ENCODE peak calls at places on chromosome 10, in four cellular contexts. P is WTC11; X is BE2C; Z is CD4-positive, alpha-beta T cell. D is an unnamed sample.

GRCh38 chr10:8418631-8419030 is 364.1 kb downstream of the GATA3 start:
- DNase-seq in X (no peak), P (no peak), Z (no peak), D (no peak)

GRCh38 chr10:119502214-119502613 is 40.3 kb downstream of the RGS10 start:
- DNase-seq in P (no peak), X (no peak), Z (peak), D (peak)

GRCh38 chr10:85280014-85280413 is 951.6 kb downstream of the CCSER2 start:
- DNase-seq in P (peak), Z (no peak), X (peak), D (no peak)

GRCh38 chr10:112379635-112380296 is 5.8 kb downstream of the ACSL5 start:
- DNase-seq in P (no peak), X (no peak), Z (no peak), D (no peak)

GRCh38 chr10:119313645-119314044 is 106.3 kb downstream of the GRK5 start:
- DNase-seq in X (no peak), P (no peak), Z (peak), D (peak)

GRCh38 chr10:104897679-104898078 is 256.6 kb downstream of the SORCS3 start:
- DNase-seq in P (no peak), Z (no peak), X (no peak), D (no peak)

GRCh38 chr10:117550599-117551321 is 8.2 kb downstream of the EMX2 start:
- DNase-seq in X (no peak), P (no peak), Z (no peak), D (no peak)

GRCh38 chr10:3806603-3807002 is 21.6 kb upstream of the KLF6 start:
- DNase-seq in X (no peak), P (no peak), Z (peak), D (peak)

GRCh38 chr10:16986406-16987128 is 143.0 kb downstream of the CUBN start:
- DNase-seq in P (no peak), X (no peak), Z (no peak), D (no peak)

GRCh38 chr10:124126711-124127385 is 33.5 kb upstream of the CHST15 start:
- DNase-seq in P (no peak), Z (no peak), X (peak), D (no peak)

GRCh38 chr10:124124123-124124768 is 30.8 kb upstream of the CHST15 start:
- DNase-seq in P (no peak), X (no peak), Z (no peak), D (no peak)

GRCh38 chr10:124126139-124126538 is 32.7 kb upstream of the CHST15 start:
- DNase-seq in P (no peak), Z (no peak), X (no peak), D (no peak)

GRCh38 chr10:124124769-124125161 is 31.4 kb upstream of the CHST15 start:
- DNase-seq in X (no peak), P (no peak), Z (no peak), D (no peak)

DNA sequence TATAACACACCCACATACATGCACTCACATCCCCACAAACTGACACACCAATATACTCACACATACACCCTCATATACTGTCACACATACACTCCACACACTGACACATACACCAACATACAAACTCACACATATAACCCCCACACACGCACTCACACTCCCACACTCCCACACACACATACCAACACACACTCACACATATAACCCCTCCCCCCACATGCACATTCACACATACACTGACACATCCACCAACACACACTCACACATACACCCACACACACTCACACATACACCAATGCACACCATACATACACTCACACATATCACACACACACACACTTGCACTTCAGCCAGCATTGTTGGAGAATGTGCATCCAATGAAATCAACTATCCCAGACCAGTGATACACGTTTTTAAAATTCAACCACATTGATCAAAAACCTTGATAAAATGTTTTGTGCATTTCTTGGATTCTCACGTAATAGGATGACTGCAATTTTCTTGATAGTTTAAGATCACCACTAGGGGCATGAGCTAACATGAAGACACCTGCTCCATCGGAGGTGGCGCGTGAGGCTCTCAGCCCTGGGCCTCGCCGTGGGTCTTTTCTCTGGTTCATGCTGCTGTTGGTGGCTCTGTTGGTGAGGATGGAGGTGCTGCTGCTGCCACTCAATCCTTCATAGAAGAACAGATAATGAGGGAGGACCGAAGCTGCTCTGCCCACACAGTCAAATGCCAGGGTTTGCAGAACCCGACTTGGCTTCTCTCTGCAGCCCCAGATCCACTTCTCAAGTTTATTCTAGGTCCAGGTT is 32.1 kb upstream of the CHST15 start:
- DNase-seq in P (peak), X (no peak), Z (no peak), D (peak)
- TF ChIP-seq CTCF in P (peak), X (peak), Z (no peak), D (peak)

GRCh38 chr10:71761541-71762113 is 11.7 kb downstream of the VSIR start:
- DNase-seq in X (no peak), Z (no peak), P (peak), D (no peak)
- TF ChIP-seq CTCF in X (no peak), Z (no peak), P (peak), D (peak)

GRCh38 chr10:102379383-102379782 is 16.1 kb upstream of the NFKB2 start:
- DNase-seq in P (no peak), Z (no peak), X (no peak), D (no peak)

GRCh38 chr10:102371295-102371694 is 24.2 kb upstream of the NFKB2 start:
- DNase-seq in X (no peak), P (no peak), Z (no peak), D (no peak)

GRCh38 chr10:102376901-102377300 is 18.6 kb upstream of the NFKB2 start:
- DNase-seq in X (no peak), P (no peak), Z (no peak), D (no peak)

GRCh38 chr10:102375867-102376266 is 19.6 kb upstream of the NFKB2 start:
- DNase-seq in P (no peak), X (no peak), Z (no peak), D (no peak)

GRCh38 chr10:102375250-102375649 is 20.3 kb upstream of the NFKB2 start:
- DNase-seq in P (peak), Z (no peak), X (no peak), D (no peak)
- TF ChIP-seq CTCF in P (no peak), Z (no peak), X (peak), D (no peak)

GRCh38 chr10:120689766-120690539 is 161.2 kb upstream of the WDR11 start:
- DNase-seq in X (no peak), P (no peak), Z (no peak), D (no peak)
- TF ChIP-seq CTCF in X (no peak), P (no peak), Z (no peak), D (no peak)

DNA sequence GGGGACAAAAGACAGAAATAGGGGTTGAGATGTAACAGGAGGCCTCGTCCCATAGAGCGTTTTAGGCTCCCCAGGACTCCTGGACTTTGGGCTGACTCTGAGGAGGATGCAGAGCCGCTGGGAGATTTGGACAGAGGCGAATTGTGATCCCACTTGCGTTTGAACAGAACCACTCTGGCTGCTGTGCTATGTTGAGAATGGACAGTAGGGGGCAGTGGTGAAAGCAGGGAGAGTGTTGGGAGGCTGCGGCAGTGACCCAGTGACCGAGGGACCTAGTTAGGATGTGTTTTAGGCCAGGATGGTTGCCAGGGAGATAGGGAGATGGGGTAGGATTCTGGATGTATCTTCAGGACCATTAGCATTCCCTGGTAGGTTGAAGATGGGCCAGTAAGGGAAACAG is 271.6 kb downstream of the CCDC3 start:
- DNase-seq in X (peak), Z (no peak), P (peak), D (peak)
- TF ChIP-seq CTCF in X (peak), Z (no peak), P (peak), D (peak)

GRCh38 chr10:46273506-46274477 is 13.0 kb upstream of the ANTXRL start:
- DNase-seq in P (peak), Z (no peak), X (peak), D (peak)
- TF ChIP-seq CTCF in P (no peak), Z (no peak), X (peak), D (no peak)